ENCODE peak calls at places on chromosomes 2 and 18, in nine cellular contexts. K, R, S, W, D, I, Y, A and E are unnamed samples. For H3K4me1, the result is how much of the 10 kb centered on the place peaks cover.

GRCh38 chr18:56252456-56252855 is 385.9 kb downstream of the TXNL1 start:
- DNase-seq in K (no peak), R (no peak), S (no peak), W (no peak), D (no peak), I (peak), Y (no peak), A (no peak), E (no peak)

GRCh38 chr18:50836521-50836957 is 16.7 kb upstream of the MRO start:
- DNase-seq in K (no peak), R (no peak), S (peak), W (no peak), D (peak), I (no peak), Y (no peak), A (peak), E (no peak)

GRCh38 chr2:238160206-238161129 is 1.7 kb downstream of the ERFE start:
- DNase-seq in K (peak), R (peak), S (peak), W (no peak), D (no peak), I (peak), Y (peak), A (peak), E (peak)

GRCh38 chr2:184154438-184154837 is 443.9 kb upstream of the ZNF804A start:
- DNase-seq in K (no peak), R (peak), S (no peak), W (no peak), D (peak), I (peak), Y (no peak), A (no peak), E (no peak)

GRCh38 chr2:71082402-71083252 is 14.2 kb downstream of the NAGK start:
- DNase-seq in K (no peak), R (no peak), S (no peak), W (no peak), D (no peak), I (no peak), Y (no peak), A (no peak), E (no peak)

GRCh38 chr2:114001936-114002335 is 112.0 kb downstream of the ACTR3 start:
- DNase-seq in K (no peak), R (no peak), S (no peak), W (no peak), D (no peak), I (no peak), Y (no peak), A (no peak), E (no peak)

GRCh38 chr2:174438146-174438886 is 42.8 kb downstream of the SCRN3 start:
- DNase-seq in K (peak), R (no peak), S (peak), W (no peak), D (no peak), I (no peak), Y (peak), A (no peak), E (no peak)

GRCh38 chr2:230161180-230161579 is 58.6 kb downstream of the SP110 start:
- DNase-seq in K (no peak), R (no peak), S (peak), W (no peak), D (peak), I (no peak), Y (no peak), A (no peak), E (no peak)

GRCh38 chr2:55019547-55020258 is 30.5 kb downstream of the RTN4 start:
- DNase-seq in K (no peak), R (peak), S (peak), W (no peak), D (peak), I (no peak), Y (no peak), A (no peak), E (no peak)

GRCh38 chr2:80531319-80531718 is 226.8 kb upstream of the LRRTM1 start:
- DNase-seq in K (no peak), R (no peak), S (no peak), W (no peak), D (no peak), I (no peak), Y (no peak), A (no peak), E (no peak)

GRCh38 chr2:65420712-65421431 is 11.5 kb downstream of the SPRED2 start:
- DNase-seq in K (no peak), R (peak), S (peak), W (peak), D (peak), I (no peak), Y (no peak), A (no peak), E (no peak)

GRCh38 chr2:203870481-203870880 is 2.9 kb downstream of the CTLA4 start:
- DNase-seq in K (no peak), R (no peak), S (no peak), W (no peak), D (no peak), I (no peak), Y (no peak), A (no peak), E (no peak)

GRCh38 chr2:108491848-108492247 is 42.4 kb upstream of the LIMS1 start:
- DNase-seq in K (no peak), R (no peak), S (no peak), W (no peak), D (no peak), I (no peak), Y (no peak), A (no peak), E (no peak)

GRCh38 chr2:20629581-20630291 is 21.2 kb downstream of the HS1BP3 start:
- DNase-seq in K (peak), R (no peak), S (no peak), W (peak), D (no peak), I (no peak), Y (peak), A (no peak), E (peak)

GRCh38 chr2:239226677-239227076 is 174.1 kb downstream of the HDAC4 start:
- DNase-seq in K (no peak), R (no peak), S (no peak), W (no peak), D (no peak), I (no peak), Y (peak), A (no peak), E (no peak)

GRCh38 chr2:85791704-85792565 is 38.1 kb downstream of the ATOH8 start:
- DNase-seq in K (no peak), R (no peak), S (no peak), W (no peak), D (no peak), I (no peak), Y (peak), A (no peak), E (no peak)

GRCh38 chr2:120376101-120376500 is 30.2 kb downstream of the INHBB start:
- DNase-seq in K (no peak), R (no peak), S (no peak), W (no peak), D (no peak), I (no peak), Y (no peak), A (no peak), E (no peak)

GRCh38 chr18:79397830-79398761 is 2.4 kb downstream of the NFATC1 start:
- DNase-seq in K (peak), R (no peak), S (no peak), W (peak), D (no peak), I (no peak), Y (peak), A (no peak), E (no peak)

GRCh38 chr2:45269149-45269793 is 260.0 kb upstream of the SIX2 start:
- DNase-seq in K (no peak), R (no peak), S (peak), W (no peak), D (peak), I (no peak), Y (no peak), A (no peak), E (no peak)

GRCh38 chr2:88053301-88053700 is 2.3 kb downstream of the KRCC1 start:
- DNase-seq in K (no peak), R (no peak), S (peak), W (no peak), D (no peak), I (no peak), Y (no peak), A (no peak), E (no peak)

GRCh38 chr2:18456026-18456425 is 104.4 kb downstream of the RDH14 start:
- DNase-seq in K (no peak), R (no peak), S (no peak), W (no peak), D (no peak), I (no peak), Y (no peak), A (no peak), E (no peak)

GRCh38 chr2:101330253-101330921 is 21.9 kb upstream of the RNF149 start:
- DNase-seq in K (peak), R (peak), S (peak), W (peak), D (no peak), I (peak), Y (no peak), A (peak), E (no peak)

GRCh38 chr18:23453657-23454011 is 547 bp downstream of the RIOK3 start:
- DNase-seq in K (no peak), R (peak), S (peak), W (no peak), D (peak), I (no peak), Y (no peak), A (peak), E (no peak)

GRCh38 chr2:225274751-225275150 is 124.8 kb upstream of the NYAP2 start:
- DNase-seq in K (no peak), R (no peak), S (peak), W (no peak), D (peak), I (no peak), Y (no peak), A (peak), E (peak)

GRCh38 chr2:37201208-37201607 is 4.9 kb downstream of the CEBPZOS start:
- DNase-seq in K (no peak), R (no peak), S (no peak), W (no peak), D (no peak), I (no peak), Y (no peak), A (no peak), E (no peak)
- H3K4me1 ChIP-seq in K (under half), R (under half), S (under half), W (under half), D (under half), I (under half), Y (under half), A (under half), E (under half)

DNA sequence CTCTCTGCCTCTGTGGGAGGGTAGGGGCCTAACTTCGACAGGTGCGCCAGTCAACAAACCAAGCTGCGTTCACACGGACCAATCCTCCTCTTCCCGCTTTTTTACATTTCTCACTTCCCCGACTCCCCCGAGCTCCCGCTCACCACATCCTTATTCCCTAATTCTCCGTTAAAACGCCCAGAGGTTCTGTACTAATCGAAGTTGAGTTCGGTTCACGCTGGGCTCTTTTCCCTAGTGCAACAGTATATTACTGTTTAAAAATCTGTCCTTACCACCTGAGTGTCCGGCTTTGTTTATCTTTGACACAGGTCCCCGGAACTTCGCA is 499 bp downstream of the POLR2D start:
- DNase-seq in K (no peak), R (peak), S (no peak), W (no peak), D (no peak), I (peak), Y (peak), A (no peak), E (no peak)
- H3K4me1 ChIP-seq in K (half or more), R (under half), S (under half), W (under half), D (under half), I (under half), Y (under half), A (under half), E (under half)

DNA sequence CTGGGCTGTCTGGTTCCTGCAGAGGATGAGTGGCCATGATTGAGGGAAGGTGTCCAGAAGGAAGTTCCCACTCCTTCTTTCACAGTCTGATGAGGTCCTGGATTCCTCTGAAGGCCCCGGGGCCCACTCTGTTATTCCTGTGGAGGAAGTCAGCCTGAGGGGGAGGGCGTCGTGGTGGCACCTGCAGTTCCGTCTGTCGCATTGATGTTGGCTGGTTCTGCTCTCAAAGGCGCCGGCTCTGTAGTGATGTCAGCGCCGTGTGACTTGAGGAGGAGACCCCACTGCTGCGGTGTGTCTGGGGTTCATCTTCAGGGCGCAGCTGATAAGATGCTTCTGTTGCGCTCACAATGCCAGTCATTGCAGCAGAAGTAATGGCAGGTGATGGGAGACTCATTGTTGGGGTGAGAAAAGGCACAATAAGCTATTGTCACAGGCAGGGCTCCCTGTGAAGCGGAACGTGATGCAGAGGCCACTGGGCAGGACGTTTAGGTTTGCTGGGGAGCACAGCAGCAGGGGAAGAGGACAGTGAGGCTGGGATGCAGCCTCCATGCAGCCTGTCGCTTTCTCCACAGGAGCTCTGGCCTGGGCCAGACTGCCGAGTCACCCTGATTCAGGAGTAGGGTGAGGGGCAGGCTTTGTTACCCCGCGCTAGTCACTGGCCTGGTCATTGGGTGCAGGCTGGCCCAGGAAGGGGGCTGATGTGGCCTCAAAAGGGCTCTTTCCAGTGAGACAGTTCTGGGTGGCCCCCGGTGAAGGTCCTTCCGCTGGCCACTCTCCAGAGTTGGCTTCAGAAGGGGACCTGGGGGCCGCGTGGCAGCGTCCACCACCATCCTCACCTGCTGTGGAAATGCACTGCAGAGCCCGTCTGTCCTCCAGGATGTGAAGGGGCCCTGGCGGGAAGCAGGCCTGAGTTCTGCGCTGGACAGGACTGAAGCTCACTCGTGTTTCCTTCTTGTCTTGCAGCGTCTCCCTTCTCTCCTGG is 42.8 kb downstream of the SH3BP4 start:
- DNase-seq in K (no peak), R (peak), S (no peak), W (no peak), D (no peak), I (peak), Y (no peak), A (no peak), E (no peak)
- H3K4me1 ChIP-seq in K (under half), R (under half), S (half or more), W (under half), D (under half), I (half or more), Y (under half), A (half or more), E (under half)

DNA sequence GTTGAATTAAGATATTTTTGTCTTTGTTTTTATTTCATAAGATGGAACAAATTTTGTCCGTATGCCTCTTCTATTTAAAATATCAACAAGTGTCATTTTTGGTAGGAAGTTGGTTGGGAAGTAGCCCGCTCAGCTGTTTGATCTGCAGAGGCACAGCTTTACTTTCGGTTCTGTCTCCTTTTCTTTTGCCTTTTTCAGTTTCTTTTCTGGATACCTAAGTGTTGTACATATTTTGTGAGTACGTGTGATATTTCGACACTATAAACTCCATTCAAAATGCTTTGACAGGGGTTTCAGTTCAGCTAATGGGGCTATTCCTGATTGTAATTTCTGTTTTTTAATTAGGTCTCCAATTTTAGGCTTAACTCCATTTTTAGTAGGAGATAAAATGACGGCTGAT is 1785.0 kb upstream of the LRRTM1 start:
- DNase-seq in K (no peak), R (no peak), S (no peak), W (no peak), D (no peak), I (no peak), Y (no peak), A (no peak), E (no peak)
- H3K4me1 ChIP-seq in K (under half), R (under half), S (under half), W (under half), D (under half), I (under half), Y (under half), A (under half), E (under half)

GRCh38 chr2:74869522-74869921 is 35.6 kb downstream of the HK2 start:
- DNase-seq in K (no peak), R (no peak), S (no peak), W (no peak), D (no peak), I (no peak), Y (no peak), A (no peak), E (no peak)
- H3K4me1 ChIP-seq in K (under half), R (under half), S (half or more), W (half or more), D (under half), I (under half), Y (under half), A (under half), E (under half)

GRCh38 chr2:207159002-207159401 is 6.7 kb downstream of the KLF7 start:
- DNase-seq in K (no peak), R (no peak), S (no peak), W (no peak), D (no peak), I (no peak), Y (no peak), A (no peak), E (no peak)
- H3K4me1 ChIP-seq in K (half or more), R (under half), S (under half), W (half or more), D (under half), I (under half), Y (under half), A (under half), E (under half)

DNA sequence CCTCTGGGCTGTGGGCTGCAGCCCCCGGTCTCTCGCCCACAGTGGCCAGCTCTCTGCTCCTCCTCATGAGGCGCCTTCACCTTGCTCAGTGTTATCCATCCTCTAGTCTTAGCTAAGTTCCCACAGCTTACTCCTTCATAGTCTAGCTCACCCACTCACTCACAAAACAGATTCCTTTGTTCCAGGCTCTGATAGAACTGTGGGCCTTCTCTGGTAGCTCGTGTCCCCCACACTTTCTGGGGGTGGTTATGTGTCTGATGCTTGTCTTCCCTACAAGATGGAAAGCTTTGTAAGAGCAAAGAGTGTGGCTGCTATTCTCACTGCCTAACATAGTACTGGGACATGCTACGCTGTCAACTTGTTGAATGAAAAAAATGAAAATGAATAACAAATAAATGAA is 135.8 kb downstream of the EN1 start:
- DNase-seq in K (no peak), R (no peak), S (no peak), W (no peak), D (no peak), I (no peak), Y (no peak), A (no peak), E (no peak)
- H3K4me1 ChIP-seq in K (under half), R (under half), S (under half), W (under half), D (under half), I (under half), Y (under half), A (under half), E (under half)